ENCODE peak calls at places on chromosomes 3 and 15, in ten cellular contexts. X is neural progenitor cell, N is cardiac muscle cell, I is fibroblast of the aortic adventitia, W is AG04449, O is BJ, Z is adrenal gland, B is fibroblast of pulmonary artery, T is uterus, R is ascending aorta. U is an unnamed sample.

GRCh38 chr3:136114421-136114820 is 81.7 kb downstream of the MSL2 start:
- DNase-seq in X (no peak), N (no peak), I (no peak), W (no peak), O (no peak), Z (no peak), B (no peak), T (no peak), R (no peak), U (no peak)

GRCh38 chr3:40037582-40037981 is 228.2 kb downstream of the MYRIP start:
- DNase-seq in X (no peak), N (no peak), I (no peak), W (no peak), O (no peak), Z (no peak), B (no peak), T (no peak), R (no peak), U (no peak)

GRCh38 chr3:50572801-50573371 is 3.6 kb downstream of the HEMK1 start:
- DNase-seq in X (no peak), N (no peak), I (no peak), W (no peak), O (no peak), Z (no peak), B (no peak), T (no peak), R (no peak), U (no peak)

GRCh38 chr15:39685999-39686613 is 96.5 kb downstream of the FSIP1 start:
- DNase-seq in X (peak), N (peak), I (peak), W (no peak), O (no peak), Z (peak), B (peak), T (no peak), R (no peak), U (peak)

GRCh38 chr15:29601811-29602210 is 220.5 kb downstream of the TJP1 start:
- DNase-seq in X (no peak), N (no peak), I (no peak), W (no peak), O (no peak), Z (no peak), B (no peak), T (no peak), R (no peak), U (no peak)

GRCh38 chr3:80232760-80233159 is 465.0 kb upstream of the ROBO1 start:
- DNase-seq in X (no peak), N (no peak), I (peak), W (no peak), O (peak), Z (peak), B (peak), T (no peak), R (no peak), U (no peak)

GRCh38 chr15:38707802-38708671 is 143.4 kb upstream of the RASGRP1 start:
- DNase-seq in X (peak), N (peak), I (peak), W (no peak), O (no peak), Z (peak), B (peak), T (peak), R (no peak), U (peak)

GRCh38 chr15:46131876-46132275 is 497.0 kb downstream of the SQOR start:
- DNase-seq in X (no peak), N (no peak), I (no peak), W (no peak), O (no peak), Z (no peak), B (no peak), T (no peak), R (no peak), U (no peak)

GRCh38 chr3:16906679-16907078 is 21.9 kb downstream of the PLCL2 start:
- DNase-seq in X (no peak), N (no peak), I (peak), W (no peak), O (peak), Z (no peak), B (peak), T (no peak), R (no peak), U (peak)

DNA sequence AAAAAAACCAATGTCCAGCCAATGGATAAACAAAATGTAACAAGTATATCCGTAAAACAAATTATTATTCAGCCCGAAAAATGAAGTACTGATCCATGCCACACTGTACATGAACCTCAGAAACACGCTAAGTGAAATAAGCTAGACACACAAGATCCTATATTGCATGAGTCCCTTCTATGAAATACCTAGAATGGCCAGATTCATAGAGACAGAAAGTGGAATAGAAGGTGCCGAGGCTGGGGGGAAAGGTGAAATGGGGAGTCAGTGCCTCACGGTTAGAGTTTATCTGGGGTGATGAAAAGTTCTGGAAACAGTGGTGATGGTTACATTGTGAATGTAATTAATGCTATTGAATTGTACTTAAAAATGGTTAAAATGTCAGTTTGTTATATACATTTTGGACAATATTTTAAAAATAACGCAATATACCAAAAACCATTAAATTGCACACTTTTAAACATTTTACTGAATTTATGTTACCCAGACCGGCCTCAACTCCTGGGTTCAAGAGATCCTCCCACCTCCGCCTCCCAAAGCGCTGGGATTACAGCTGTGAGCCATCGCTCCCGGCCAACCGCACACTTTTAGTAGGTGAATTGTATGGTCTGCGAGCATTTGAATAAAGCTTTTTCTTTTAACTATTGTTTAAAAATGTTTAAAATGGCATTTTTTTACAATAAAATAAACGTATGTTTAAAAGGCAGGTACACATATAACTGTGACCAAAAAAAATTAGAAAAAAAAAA is 2.1 kb downstream of the RNF168 start:
- DNase-seq in X (peak), N (peak), I (peak), W (no peak), O (no peak), Z (no peak), B (peak), T (no peak), R (no peak), U (no peak)
- TF ChIP-seq CTCF in X (no peak), N (no peak), I (no peak), W (no peak), O (no peak), Z (no peak), B (no peak), T (no peak), R (no peak), U (no peak)

GRCh38 chr3:99877180-99877579 is 59.5 kb downstream of the CMSS1 start:
- DNase-seq in X (no peak), N (no peak), I (no peak), W (no peak), O (no peak), Z (no peak), B (no peak), T (no peak), R (no peak), U (no peak)
- H3K4me3 ChIP-seq in X (no peak), N (no peak), I (peak), W (peak), O (no peak), Z (no peak), B (peak), T (no peak), R (peak), U (no peak)

GRCh38 chr15:42800731-42801474 is 64.0 kb upstream of the CDAN1 start:
- DNase-seq in X (peak), N (peak), I (no peak), W (no peak), O (no peak), Z (no peak), B (no peak), T (no peak), R (no peak), U (peak)

GRCh38 chr15:42798802-42799201 is 61.9 kb upstream of the CDAN1 start:
- DNase-seq in X (no peak), N (no peak), I (no peak), W (no peak), O (no peak), Z (no peak), B (no peak), T (no peak), R (no peak), U (no peak)

GRCh38 chr15:42802168-42802567 is 65.2 kb upstream of the CDAN1 start:
- DNase-seq in X (no peak), N (no peak), I (no peak), W (no peak), O (no peak), Z (no peak), B (no peak), T (no peak), R (no peak), U (no peak)

DNA sequence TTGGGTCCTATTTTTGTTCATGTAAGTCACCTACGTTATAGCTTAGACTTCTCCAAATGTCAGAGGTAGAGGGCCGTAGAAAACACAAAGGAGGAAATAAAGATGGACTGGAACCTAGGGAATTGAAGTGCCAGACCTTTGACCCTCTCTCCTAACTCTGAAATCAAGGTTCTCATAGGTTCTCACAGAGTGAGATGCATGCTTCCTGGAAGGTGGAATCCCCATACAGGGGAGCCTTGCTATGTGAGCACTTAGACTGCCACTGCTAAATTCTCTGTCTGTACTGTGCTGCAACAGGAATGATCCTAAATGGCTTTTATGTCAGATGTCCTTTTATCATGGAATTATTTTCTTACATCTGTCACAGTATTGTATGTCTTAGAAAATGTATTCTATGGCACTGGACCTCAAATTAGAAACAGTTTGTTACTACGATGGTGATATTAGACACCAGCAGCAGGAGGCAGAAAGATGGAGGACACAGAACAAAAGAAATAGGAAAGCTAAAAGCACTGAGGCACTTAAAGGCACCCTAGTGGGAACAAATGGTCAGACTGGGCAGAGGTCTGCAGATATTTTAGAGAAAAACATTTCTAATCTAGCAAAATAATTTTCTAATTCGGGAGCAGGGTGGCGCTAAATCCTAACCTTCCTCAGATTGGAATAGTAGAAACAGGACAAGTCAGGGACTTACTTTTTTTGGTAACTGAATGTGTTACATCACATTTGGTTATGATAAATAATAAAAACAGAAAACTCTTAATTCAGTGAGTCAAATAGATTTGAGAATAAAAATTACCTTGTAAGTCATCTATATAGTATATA is 60.2 kb upstream of the CDAN1 start:
- DNase-seq in X (peak), N (no peak), I (peak), W (no peak), O (no peak), Z (no peak), B (peak), T (no peak), R (no peak), U (no peak)
- TF ChIP-seq CTCF in X (no peak), N (no peak), I (peak), W (no peak), O (no peak), Z (no peak), B (peak), T (no peak), R (no peak), U (no peak)

GRCh38 chr3:187293514-187293870 is 2.0 kb upstream of the MASP1 start:
- DNase-seq in X (no peak), N (no peak), I (no peak), W (no peak), O (no peak), Z (no peak), B (no peak), T (no peak), R (no peak), U (no peak)
- H3K4me3 ChIP-seq in X (no peak), N (peak), I (no peak), W (no peak), O (peak), Z (no peak), B (no peak), T (peak), R (no peak), U (no peak)

GRCh38 chr3:84958495-84959469 is at the start of gene CADM2:
- DNase-seq in X (peak), N (peak), I (peak), W (no peak), O (peak), Z (peak), B (peak), T (peak), R (peak), U (peak)
- TF ChIP-seq CTCF in X (peak), N (no peak), I (peak), W (no peak), O (peak), Z (no peak), B (no peak), T (peak), R (no peak), U (no peak)

DNA sequence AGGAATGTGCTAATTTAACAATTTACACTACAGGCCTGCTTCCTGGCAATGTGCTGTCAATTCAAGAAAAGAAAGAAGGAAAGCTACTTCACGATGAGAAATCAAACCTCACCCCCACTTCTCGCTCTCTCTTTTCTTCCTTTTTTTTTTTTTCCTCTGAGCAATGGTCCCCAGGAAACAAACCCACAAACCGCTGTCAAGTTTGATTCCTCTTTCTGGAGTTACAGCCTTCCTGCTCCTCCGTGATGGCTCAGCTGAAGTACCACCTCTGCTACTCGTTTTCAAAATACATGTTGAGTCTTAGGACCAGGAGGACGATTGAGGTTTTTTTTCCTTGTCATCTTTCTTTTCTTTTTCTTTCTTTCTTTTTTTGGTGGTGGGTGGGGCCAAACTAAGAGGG is 3.4 kb upstream of the TRIM71 start:
- DNase-seq in X (peak), N (no peak), I (no peak), W (no peak), O (no peak), Z (no peak), B (no peak), T (no peak), R (no peak), U (no peak)
- H3K4me3 ChIP-seq in X (peak), N (no peak), I (no peak), W (no peak), O (no peak), Z (no peak), B (no peak), T (no peak), R (no peak), U (no peak)

GRCh38 chr3:57226156-57226555 is 1.4 kb upstream of the APPL1 start:
- DNase-seq in X (no peak), N (no peak), I (no peak), W (no peak), O (no peak), Z (no peak), B (no peak), T (no peak), R (no peak), U (no peak)

GRCh38 chr3:57227204-57227929 is at the start of gene APPL1:
- DNase-seq in X (peak), N (peak), I (peak), W (peak), O (no peak), Z (peak), B (peak), T (peak), R (peak), U (peak)

GRCh38 chr3:57224856-57225255 is 2.7 kb upstream of the APPL1 start:
- DNase-seq in X (no peak), N (no peak), I (peak), W (no peak), O (no peak), Z (no peak), B (peak), T (no peak), R (no peak), U (no peak)

GRCh38 chr3:57221883-57222282 is 5.6 kb upstream of the APPL1 start:
- DNase-seq in X (peak), N (peak), I (peak), W (no peak), O (no peak), Z (no peak), B (peak), T (no peak), R (no peak), U (no peak)
- TF ChIP-seq CTCF in X (peak), N (peak), I (peak), W (no peak), O (peak), Z (no peak), B (peak), T (peak), R (no peak), U (no peak)

DNA sequence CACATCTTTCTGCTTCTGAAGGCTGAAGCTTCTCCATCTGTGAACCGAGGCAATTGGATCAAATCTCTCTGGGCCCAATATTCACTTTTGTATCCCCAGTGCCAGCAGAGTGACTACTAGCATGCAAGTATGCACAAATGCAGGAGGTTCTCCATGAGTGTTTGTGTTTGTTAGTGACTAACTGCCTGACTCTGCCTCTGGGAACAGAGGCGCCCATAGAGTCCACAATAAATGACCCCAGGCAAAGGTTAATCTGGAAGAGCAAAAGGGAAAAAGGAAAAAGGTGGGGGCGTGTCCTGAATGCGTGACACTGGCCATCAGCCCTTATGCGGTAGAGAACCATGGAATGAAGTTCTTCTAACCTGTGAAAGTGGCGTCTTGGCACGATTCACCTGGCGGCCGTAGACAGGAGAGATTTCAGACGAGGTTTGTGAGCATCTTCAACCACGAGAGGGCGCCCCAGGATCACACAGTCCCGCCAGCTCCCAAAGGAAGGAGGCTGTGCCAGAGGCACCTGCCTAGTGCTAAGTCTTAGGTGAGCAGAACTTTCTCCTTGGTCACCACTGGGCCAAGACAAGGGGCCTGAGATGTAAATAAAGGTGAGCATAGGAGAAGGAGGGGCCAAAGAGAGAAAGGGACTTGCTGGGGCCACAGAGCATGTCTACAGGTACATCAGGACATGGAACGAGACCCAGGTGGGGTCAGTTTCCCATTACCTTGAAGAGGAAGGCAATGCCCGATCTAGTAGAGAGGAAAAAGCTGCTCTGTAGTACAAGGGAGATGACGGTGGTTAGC is 44.2 kb downstream of the RBPMS2 start:
- DNase-seq in X (peak), N (peak), I (peak), W (no peak), O (no peak), Z (peak), B (peak), T (peak), R (no peak), U (peak)
- H3K4me3 ChIP-seq in X (no peak), N (no peak), I (no peak), W (no peak), O (no peak), Z (no peak), B (no peak), T (no peak), R (no peak), U (no peak)

DNA sequence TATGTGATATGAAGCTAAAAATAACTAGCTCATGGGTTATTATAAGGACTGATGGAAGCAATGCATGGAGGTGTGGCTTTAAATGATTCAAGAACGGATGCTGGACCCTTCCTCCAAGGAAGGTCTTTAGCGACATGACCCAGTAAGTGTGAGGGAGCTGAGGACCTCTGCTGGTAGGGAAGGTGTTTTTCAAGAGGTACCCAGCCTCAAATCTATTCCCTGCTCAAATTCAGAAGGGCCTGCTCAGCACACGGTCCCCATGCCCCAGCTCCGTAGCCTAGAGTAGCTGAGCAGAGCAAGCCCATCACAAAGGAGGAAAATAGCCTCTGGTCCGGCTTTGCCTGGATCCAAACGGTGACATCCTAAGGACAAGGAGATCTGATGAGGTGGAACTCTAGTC is 266.2 kb upstream of the IGF1R start:
- DNase-seq in X (no peak), N (no peak), I (no peak), W (no peak), O (no peak), Z (no peak), B (no peak), T (no peak), R (no peak), U (no peak)
- TF ChIP-seq CTCF in X (peak), N (no peak), I (no peak), W (no peak), O (no peak), Z (no peak), B (no peak), T (no peak), R (no peak), U (peak)

DNA sequence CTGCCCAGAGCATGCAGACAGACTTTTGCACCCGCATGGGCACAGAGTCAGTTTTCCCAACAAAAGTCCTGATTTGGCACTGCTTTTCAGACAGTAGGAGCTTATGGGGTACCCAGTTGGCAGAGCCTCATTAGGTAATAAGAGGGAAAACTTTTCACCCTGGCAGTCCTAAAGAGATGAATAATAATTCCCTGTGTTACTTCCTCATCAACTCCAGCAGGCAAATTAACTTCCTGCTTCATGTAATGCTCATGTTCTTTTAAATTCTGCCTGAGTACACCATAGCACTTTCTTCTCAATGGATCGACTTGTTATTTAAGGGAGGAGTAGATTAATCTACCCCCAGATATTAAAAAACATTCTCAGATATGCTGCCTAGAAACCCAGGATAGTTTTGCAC is 214.4 kb downstream of the KCNMB2 start:
- DNase-seq in X (no peak), N (no peak), I (no peak), W (no peak), O (no peak), Z (no peak), B (no peak), T (no peak), R (no peak), U (no peak)
- H3K4me3 ChIP-seq in X (no peak), N (no peak), I (no peak), W (no peak), O (no peak), Z (no peak), B (no peak), T (no peak), R (no peak), U (no peak)